ENCODE peak calls at places on chromosome 14, in eight cellular contexts. D is T-helper 2 cell; Y is ELR; U is GM03348; V is RWPE1; K is esophagus muscularis mucosa; A is NCI-H345; F is activated CD4-positive, alpha-beta T cell treated with anti-CD3 and anti-CD28 coated beads, Interleukin-2, amount 50 U/mL, for 24 hours. J is an unnamed sample.

GRCh38 chr14:26917086-26917485 is 319.3 kb upstream of the NOVA1 start:
- DNase-seq in D (no peak), Y (no peak), U (peak; percentile 40), K (no peak), A (no peak), F (no peak), V (peak; percentile 8), J (no peak)

GRCh38 chr14:91968280-91968679 is 20.8 kb upstream of the FBLN5 start:
- DNase-seq in U (no peak), A (no peak), Y (no peak), K (no peak), V (no peak), F (no peak), D (peak; percentile 9), J (no peak)

GRCh38 chr14:85574849-85575616 is 45.1 kb downstream of the FLRT2 start:
- DNase-seq in A (no peak), D (no peak), F (no peak), Y (no peak), V (no peak), K (no peak), U (no peak), J (no peak)

GRCh38 chr14:35355981-35356839 is 48.3 kb downstream of the NFKBIA start:
- DNase-seq in U (peak; percentile 83), F (peak; percentile 51), D (peak; percentile 38), V (no peak), K (no peak), Y (no peak), A (no peak), J (peak; percentile 10)

GRCh38 chr14:29842228-29842627 is 85.4 kb downstream of the PRKD1 start:
- DNase-seq in F (no peak), D (no peak), A (no peak), U (no peak), K (no peak), V (no peak), Y (no peak), J (no peak)

GRCh38 chr14:50225974-50226297 is 5.4 kb downstream of the SOS2 start:
- DNase-seq in V (no peak), Y (no peak), F (no peak), A (peak; percentile 28), D (no peak), K (no peak), U (no peak), J (no peak)

GRCh38 chr14:36091096-36091495 is 85.4 kb downstream of the PTCSC3 start:
- DNase-seq in U (peak; percentile 81), A (no peak), F (no peak), D (no peak), Y (peak; percentile 58), K (no peak), V (peak; percentile 73), J (peak; percentile 80)

GRCh38 chr14:102849522-102850379 is 72.5 kb downstream of the TRAF3 start:
- DNase-seq in A (no peak), Y (peak; percentile 60), U (peak; percentile 34), K (no peak), V (no peak), D (no peak), F (no peak), J (no peak)

GRCh38 chr14:39682563-39682962 is 250.3 kb upstream of the FBXO33 start:
- DNase-seq in A (no peak), V (no peak), Y (no peak), F (no peak), K (no peak), D (no peak), U (no peak), J (no peak)

GRCh38 chr14:68924392-68925158 is 54.5 kb downstream of the ACTN1 start:
- DNase-seq in A (no peak), F (no peak), Y (peak; percentile 53), V (peak; percentile 14), U (no peak), D (no peak), K (no peak), J (no peak)

GRCh38 chr14:103126873-103127304 is 3.6 kb downstream of the TNFAIP2 start:
- DNase-seq in V (peak; percentile 55), F (no peak), K (no peak), D (no peak), U (peak; percentile 45), Y (no peak), A (peak; percentile 65), J (peak; percentile 83)

GRCh38 chr14:34851395-34851794 is 23.8 kb downstream of the BAZ1A start:
- DNase-seq in V (peak; percentile 48), U (peak; percentile 77), F (no peak), Y (peak; percentile 64), D (no peak), A (no peak), K (no peak), J (no peak)

GRCh38 chr14:34646570-34647255 is 16.8 kb upstream of the SNX6 start:
- DNase-seq in Y (no peak), U (no peak), A (no peak), D (no peak), K (no peak), V (no peak), F (no peak), J (no peak)

GRCh38 chr14:75917322-75918251 is 64.2 kb downstream of the TGFB3 start:
- DNase-seq in K (no peak), F (no peak), D (no peak), V (no peak), U (no peak), A (no peak), Y (no peak), J (no peak)

GRCh38 chr14:30180219-30180618 is 252.6 kb upstream of the PRKD1 start:
- DNase-seq in A (no peak), U (peak; percentile 24), F (no peak), D (no peak), Y (no peak), V (no peak), K (no peak), J (no peak)

GRCh38 chr14:71482701-71483100 is 449.5 kb upstream of the RGS6 start:
- DNase-seq in D (no peak), F (no peak), A (no peak), K (no peak), U (peak; percentile 29), Y (no peak), V (no peak), J (no peak)

GRCh38 chr14:64246688-64247087 is 47.5 kb downstream of the ESR2 start:
- DNase-seq in F (no peak), U (no peak), Y (no peak), K (no peak), D (no peak), A (no peak), V (no peak), J (no peak)

GRCh38 chr14:35533357-35534129 is 421 bp upstream of the INSM2 start:
- DNase-seq in D (peak; percentile 55), K (no peak), A (peak; percentile 94), Y (peak; percentile 73), U (peak; percentile 86), F (peak; percentile 61), V (peak; percentile 54), J (peak; percentile 65)

GRCh38 chr14:97833291-97833690 is 1036.1 kb downstream of the VRK1 start:
- DNase-seq in A (no peak), U (no peak), Y (no peak), V (no peak), D (no peak), K (no peak), F (no peak), J (no peak)

GRCh38 chr14:61498811-61499210 is 177.4 kb downstream of the PRKCH start:
- DNase-seq in Y (peak; percentile 25), F (no peak), A (no peak), V (no peak), U (peak; percentile 69), K (no peak), D (no peak), J (no peak)

GRCh38 chr14:70735043-70735442 is 74.3 kb downstream of the MAP3K9 start:
- DNase-seq in U (no peak), K (no peak), D (no peak), F (no peak), A (peak; percentile 84), V (no peak), Y (no peak), J (no peak)

GRCh38 chr14:57199911-57200310 is 68.8 kb downstream of the EXOC5 start:
- DNase-seq in F (no peak), U (peak; percentile 7), Y (peak; percentile 59), K (no peak), V (peak; percentile 17), A (no peak), D (no peak), J (no peak)

GRCh38 chr14:31752867-31753661 is 191.9 kb downstream of the NUBPL start:
- DNase-seq in K (no peak), F (no peak), A (no peak), V (no peak), D (no peak), U (no peak), Y (no peak), J (no peak)

GRCh38 chr14:103372017-103372416 is 13.2 kb upstream of the MARK3 start:
- DNase-seq in F (no peak), D (no peak), Y (no peak), V (no peak), U (no peak), K (no peak), A (no peak), J (no peak)

GRCh38 chr14:32846821-32847220 is 91.9 kb upstream of the NPAS3 start:
- DNase-seq in V (no peak), U (no peak), D (no peak), Y (no peak), A (no peak), F (no peak), K (no peak), J (no peak)

GRCh38 chr14:98957211-98958047 is 314.6 kb downstream of the BCL11B start:
- DNase-seq in V (peak; percentile 87), U (peak; percentile 83), F (no peak), A (no peak), Y (no peak), D (no peak), K (peak; percentile 91), J (peak; percentile 47)

GRCh38 chr14:73795974-73796373 is 55.7 kb upstream of the PTGR2 start:
- DNase-seq in U (peak; percentile 62), A (no peak), Y (peak; percentile 97), V (peak; percentile 85), K (no peak), D (no peak), F (no peak), J (peak; percentile 99)

GRCh38 chr14:75634848-75635247 is 25.8 kb downstream of the ERG28 start:
- DNase-seq in F (no peak), D (no peak), K (no peak), U (no peak), Y (no peak), A (no peak), V (no peak), J (no peak)

GRCh38 chr14:95317817-95318343 is 1.8 kb downstream of the CLMN start:
- DNase-seq in F (no peak), A (no peak), K (no peak), V (no peak), D (no peak), Y (no peak), U (no peak), J (no peak)

GRCh38 chr14:39704581-39704980 is 272.3 kb upstream of the FBXO33 start:
- DNase-seq in A (no peak), F (no peak), K (no peak), Y (no peak), V (no peak), D (no peak), U (no peak), J (no peak)

GRCh38 chr14:91328313-91329050 is 84.0 kb upstream of the GPR68 start:
- DNase-seq in V (no peak), A (no peak), U (no peak), K (no peak), Y (no peak), F (no peak), D (no peak), J (no peak)